ENCODE peak calls at places on chromosomes 4 and X, in five cellular contexts. G is transverse colon, X is SK-N-SH, F is spleen, J is upper lobe of left lung. L is an unnamed sample.

GRCh38 chr4:188037003-188037713 is 41.6 kb downstream of the ZFP42 start:
- DNase-seq in X (no peak), F (no peak), G (no peak), J (no peak), L (no peak)

GRCh38 chr4:165994706-165995105 is 121.7 kb downstream of the TLL1 start:
- DNase-seq in J (no peak), G (no peak), X (no peak), F (no peak), L (no peak)

GRCh38 chr4:22485751-22486150 is 30.1 kb downstream of the ADGRA3 start:
- DNase-seq in G (no peak), J (no peak), X (peak; percentile 19), F (no peak), L (no peak)

GRCh38 chr4:65599335-65599734 is 71.0 kb downstream of the EPHA5 start:
- DNase-seq in F (no peak), J (no peak), X (no peak), G (no peak), L (no peak)

GRCh38 chrX:150198776-150199175 is 164.3 kb upstream of the MAMLD1 start:
- DNase-seq in G (no peak), F (no peak), J (no peak), X (no peak), L (peak; percentile 46)

GRCh38 chr4:181566490-181566889 is 676.7 kb upstream of the TENM3 start:
- DNase-seq in J (no peak), X (peak; percentile 77), F (no peak), G (no peak), L (no peak)

GRCh38 chr4:10608501-10609219 is 75.9 kb downstream of the CLNK start:
- DNase-seq in F (no peak), G (no peak), J (no peak), X (no peak), L (no peak)

GRCh38 chr4:12761694-12762093 is 722.4 kb downstream of the RAB28 start:
- DNase-seq in J (no peak), F (no peak), X (no peak), G (no peak), L (no peak)

GRCh38 chr4:11765849-11766453 is 337.3 kb upstream of the HS3ST1 start:
- DNase-seq in X (peak; percentile 26), G (peak; percentile 14), F (no peak), J (no peak), L (no peak)

GRCh38 chr4:162163892-162164759 is at the start of gene FSTL5:
- DNase-seq in G (peak; percentile 31), J (peak; percentile 55), X (peak; percentile 81), F (peak; percentile 66), L (no peak)

GRCh38 chr4:134747108-134747805 is 545.7 kb upstream of the PABPC4L start:
- DNase-seq in G (no peak), J (no peak), X (no peak), F (no peak), L (no peak)

GRCh38 chrX:40175416-40176255 is 77.9 kb upstream of the BCOR start:
- DNase-seq in G (peak; percentile 80), X (peak; percentile 68), F (peak; percentile 97), J (peak; percentile 92), L (no peak)

GRCh38 chrX:11438767-11439166 is 145.6 kb downstream of the AMELX start:
- DNase-seq in X (no peak), J (no peak), F (no peak), G (no peak), L (no peak)

GRCh38 chr4:11710484-11710883 is 281.8 kb upstream of the HS3ST1 start:
- DNase-seq in J (no peak), F (no peak), X (no peak), G (no peak), L (no peak)

GRCh38 chr4:82694106-82694505 is 104.5 kb downstream of the SCD5 start:
- DNase-seq in J (no peak), G (no peak), F (no peak), X (no peak), L (no peak)

GRCh38 chrX:107739541-107739940 is 36.0 kb downstream of the TSC22D3 start:
- DNase-seq in X (no peak), J (no peak), G (no peak), F (peak; percentile 11), L (no peak)
- TF ChIP-seq POLR2AphosphoS5 in X (no peak), J (no peak), G (no peak), F (no peak), L (no peak)

DNA sequence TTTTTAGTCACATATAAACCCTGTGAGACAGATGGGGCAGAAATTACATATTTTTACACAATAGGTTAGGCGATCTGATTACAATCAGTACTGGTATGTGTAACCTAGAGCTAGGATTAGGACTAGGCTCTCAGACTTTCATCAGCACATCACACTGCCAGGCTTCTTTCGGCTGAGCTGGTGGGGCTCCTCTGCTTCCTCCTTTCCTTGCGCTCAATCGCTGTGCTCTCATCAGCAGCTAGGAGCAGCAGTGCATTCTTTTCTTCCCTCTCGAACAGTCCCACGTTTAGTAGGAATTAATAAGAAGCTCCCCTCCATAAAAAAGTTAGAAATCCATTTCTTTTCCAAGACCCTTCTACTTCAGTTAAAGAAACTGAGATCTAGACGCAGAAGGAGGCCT is 350.4 kb downstream of the SPRY1 start:
- DNase-seq in J (no peak), X (no peak), G (no peak), F (no peak), L (no peak)
- TF ChIP-seq CTCF in J (no peak), X (no peak), G (no peak), F (no peak), L (no peak)

GRCh38 chr4:73600917-73601316 is 19.3 kb downstream of the RASSF6 start:
- DNase-seq in X (no peak), G (no peak), J (no peak), F (no peak), L (no peak)
- TF ChIP-seq POLR2AphosphoS5 in X (no peak), G (no peak), J (no peak), F (no peak), L (no peak)

GRCh38 chrX:54423161-54423888 is 16.9 kb upstream of the TSR2 start:
- DNase-seq in X (no peak), J (no peak), F (no peak), G (no peak), L (no peak)
- TF ChIP-seq CTCF in X (no peak), J (no peak), F (no peak), G (no peak), L (no peak)

GRCh38 chr4:112276113-112276512 is 9.6 kb downstream of the TIFA start:
- DNase-seq in J (no peak), G (no peak), X (no peak), F (no peak), L (no peak)
- TF ChIP-seq POLR2AphosphoS5 in J (no peak), G (no peak), X (no peak), F (no peak), L (no peak)

DNA sequence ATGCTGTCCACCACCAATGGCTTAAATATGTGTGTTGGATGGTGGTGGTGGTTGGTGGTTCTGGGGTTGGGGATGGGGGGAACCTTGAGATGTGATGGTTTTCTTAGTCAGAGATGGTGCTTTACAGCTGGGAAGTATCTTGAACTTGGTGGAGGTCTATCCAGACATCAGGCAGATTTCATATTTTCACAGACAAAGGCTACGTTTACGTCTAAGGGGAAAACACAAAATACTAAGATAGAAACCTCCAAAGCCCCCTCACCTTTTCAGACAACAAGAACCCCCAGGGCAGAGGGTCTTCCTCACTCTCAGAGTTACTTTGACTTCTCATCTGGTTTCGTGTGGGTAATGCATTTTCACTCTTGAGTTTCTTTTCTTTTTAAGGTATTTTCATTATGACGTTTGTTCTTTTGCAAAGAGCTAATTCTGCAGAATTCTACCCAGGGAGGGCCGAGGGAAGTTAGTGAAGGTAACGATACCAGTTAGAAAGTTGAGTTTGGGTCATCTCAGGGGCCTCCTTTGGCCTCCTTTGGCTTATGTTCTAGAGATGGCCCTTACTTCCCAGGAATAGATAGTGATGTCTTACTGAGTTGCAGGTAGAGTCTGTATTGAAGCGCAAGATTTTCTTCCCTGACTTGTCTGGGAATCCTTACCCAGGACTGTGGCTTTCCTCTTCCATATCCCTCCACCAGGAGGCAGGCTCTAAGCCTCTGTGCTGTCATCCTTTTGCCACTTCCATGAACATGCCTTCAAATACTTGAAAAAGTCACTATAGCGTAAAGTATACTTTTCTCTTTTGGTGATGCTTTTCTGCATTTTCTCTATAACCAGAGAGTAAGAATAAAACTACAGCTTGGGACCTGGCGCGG is 31.9 kb downstream of the RHOH start:
- DNase-seq in J (no peak), F (no peak), X (no peak), G (no peak), L (no peak)
- TF ChIP-seq CTCF in J (no peak), F (peak; percentile 53), X (peak; percentile 48), G (peak; percentile 21), L (peak; percentile 19)

GRCh38 chr4:78018271-78019049 is 38.7 kb upstream of the FRAS1 start:
- DNase-seq in X (no peak), J (no peak), G (no peak), F (no peak), L (no peak)
- TF ChIP-seq POLR2AphosphoS5 in X (no peak), J (no peak), G (no peak), F (no peak), L (no peak)

DNA sequence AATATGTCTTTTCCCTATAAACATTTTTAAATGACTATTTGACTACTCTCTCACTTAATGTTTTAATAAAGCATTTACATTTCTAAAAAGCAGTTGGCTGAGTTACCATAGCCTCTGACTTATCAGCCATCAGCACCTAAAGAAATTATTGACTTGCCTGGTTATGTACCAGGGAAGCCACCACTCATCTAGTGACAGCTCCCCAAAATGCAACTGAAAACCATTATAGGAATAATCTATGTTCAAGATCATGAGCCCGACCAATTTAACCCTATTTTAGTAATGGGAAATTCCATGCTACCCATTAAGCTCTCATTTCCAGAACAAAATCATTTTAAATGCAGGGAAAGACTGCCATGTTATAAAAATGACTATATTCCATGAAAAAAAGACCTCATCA is 34.4 kb downstream of the HDX start:
- DNase-seq in J (no peak), G (no peak), X (peak; percentile 7), F (no peak), L (no peak)
- TF ChIP-seq CTCF in J (no peak), G (no peak), X (no peak), F (no peak), L (no peak)

DNA sequence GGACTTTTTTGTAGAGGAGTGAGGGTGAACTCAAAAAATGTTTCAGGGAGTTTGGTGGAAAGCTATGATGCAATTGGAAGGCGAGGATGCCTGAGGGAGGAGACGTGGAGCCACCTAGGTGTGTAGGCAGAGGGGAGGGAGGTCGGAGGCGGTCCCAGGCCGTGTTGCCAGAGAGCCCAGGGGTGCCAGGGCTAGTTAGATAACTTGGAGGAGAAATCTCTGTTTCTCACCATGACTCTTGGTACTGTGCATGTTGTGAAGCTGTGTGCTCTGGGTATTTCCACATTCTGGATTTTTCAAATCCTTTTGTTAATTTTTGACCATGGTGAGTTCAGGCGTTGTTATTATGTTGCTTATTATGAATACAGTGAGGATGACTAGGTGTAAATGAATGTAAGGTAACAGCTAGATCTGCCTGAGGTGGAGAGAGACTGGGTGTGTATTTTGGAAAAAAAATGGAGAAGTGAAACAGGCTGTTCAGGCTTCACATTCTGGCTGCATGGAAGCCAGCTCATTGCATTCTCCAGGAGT is 4.5 kb downstream of the RAB9A start:
- DNase-seq in J (no peak), X (no peak), G (no peak), F (no peak), L (no peak)
- TF ChIP-seq POLR2AphosphoS5 in J (no peak), X (no peak), G (no peak), F (no peak), L (no peak)

GRCh38 chr4:77157859-77158486 is 966 bp downstream of the CCNG2 start:
- DNase-seq in X (peak; percentile 93), F (peak; percentile 97), J (peak; percentile 96), G (peak; percentile 87), L (no peak)
- TF ChIP-seq CTCF in X (peak; percentile 6), F (peak; percentile 32), J (no peak), G (no peak), L (no peak)